ENCODE peak calls at places on chromosomes 7 and 10, in five cellular contexts. V, Z, R, X and D are unnamed samples.

GRCh38 chr7:44982535-44982923 is 3.7 kb upstream of the MYO1G start:
- DNase-seq in V (no peak), Z (no peak), R (no peak), X (no peak), D (no peak)

GRCh38 chr10:101291254-101292193 is 62.3 kb upstream of the LBX1 start:
- DNase-seq in V (peak; percentile 41), Z (peak; percentile 30), R (peak; percentile 65), X (peak; percentile 54), D (peak; percentile 57)

GRCh38 chr10:6924166-6924565 is 344.1 kb upstream of the PRKCQ start:
- DNase-seq in V (no peak), Z (no peak), R (no peak), X (peak; percentile 45), D (peak; percentile 37)

GRCh38 chr10:91378061-91378460 is 32.1 kb upstream of the HECTD2 start:
- DNase-seq in V (no peak), Z (no peak), R (no peak), X (peak; percentile 13), D (no peak)

GRCh38 chr10:84540617-84541288 is 212.4 kb downstream of the CCSER2 start:
- DNase-seq in V (peak; percentile 56), Z (peak; percentile 47), R (no peak), X (peak; percentile 89), D (peak; percentile 68)

GRCh38 chr10:21315321-21316220 is 209.9 kb downstream of the SKIDA1 start:
- DNase-seq in V (no peak), Z (peak; percentile 32), R (peak; percentile 86), X (peak; percentile 82), D (peak; percentile 57)

GRCh38 chr10:67976292-67977245 is 92.1 kb downstream of the SIRT1 start:
- DNase-seq in V (no peak), Z (peak; percentile 13), R (no peak), X (peak; percentile 19), D (peak; percentile 88)

GRCh38 chr10:42836771-42837468 is 54.3 kb downstream of the BMS1 start:
- DNase-seq in V (peak; percentile 28), Z (peak; percentile 3), R (no peak), X (peak; percentile 56), D (peak; percentile 45)

GRCh38 chr10:32253300-32253699 is 93.7 kb downstream of the EPC1 start:
- DNase-seq in V (peak; percentile 61), Z (no peak), R (no peak), X (peak; percentile 73), D (no peak)

GRCh38 chr7:139899328-139900020 is 70.4 kb downstream of the TBXAS1 start:
- DNase-seq in V (no peak), Z (no peak), R (no peak), X (no peak), D (no peak)

GRCh38 chr7:36851382-36851781 is 127.1 kb upstream of the AOAH start:
- DNase-seq in V (no peak), Z (no peak), R (no peak), X (no peak), D (no peak)

GRCh38 chr7:4919969-4920766 is 36.7 kb upstream of the RADIL start:
- DNase-seq in V (no peak), Z (no peak), R (no peak), X (no peak), D (no peak)
- H3K4me1 ChIP-seq in V (no peaks in the 10 kb centered on the region), Z (no peaks in the 10 kb centered on the region), R (no peaks in the 10 kb centered on the region), X (no peaks in the 10 kb centered on the region), D (no peaks in the 10 kb centered on the region)

DNA sequence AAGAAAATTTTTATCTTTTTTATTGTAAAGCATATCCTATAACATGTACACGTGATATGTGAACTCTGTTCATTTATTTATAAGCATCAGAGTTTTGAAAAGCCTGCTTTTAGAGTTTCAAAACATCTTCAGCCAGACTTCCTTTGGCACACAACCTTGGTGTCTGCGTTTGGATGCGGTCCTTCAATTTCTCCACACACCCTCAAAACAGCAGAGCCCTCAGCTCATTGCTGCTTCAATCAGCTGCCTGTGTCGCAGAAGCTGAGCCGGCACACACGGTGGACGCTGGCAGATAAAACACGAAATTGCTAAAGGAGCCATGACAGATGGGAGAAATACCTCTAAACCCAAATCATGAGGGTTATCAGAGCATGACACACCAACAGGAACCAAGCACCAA is 396.5 kb upstream of the AKR1E2 start:
- DNase-seq in V (no peak), Z (no peak), R (no peak), X (no peak), D (no peak)
- H3K4me1 ChIP-seq in V (no peaks in the 10 kb centered on the region), Z (peaks cover 11% of the 10 kb centered on the region), R (no peaks in the 10 kb centered on the region), X (peaks cover 9% of the 10 kb centered on the region), D (no peaks in the 10 kb centered on the region)

GRCh38 chr10:27514243-27514642 is 10.1 kb downstream of the RAB18 start:
- DNase-seq in V (no peak), Z (no peak), R (no peak), X (no peak), D (no peak)
- H3K4me1 ChIP-seq in V (no peaks in the 10 kb centered on the region), Z (no peaks in the 10 kb centered on the region), R (peaks cover 6% of the 10 kb centered on the region), X (peaks cover 46% of the 10 kb centered on the region), D (peaks cover 21% of the 10 kb centered on the region)

DNA sequence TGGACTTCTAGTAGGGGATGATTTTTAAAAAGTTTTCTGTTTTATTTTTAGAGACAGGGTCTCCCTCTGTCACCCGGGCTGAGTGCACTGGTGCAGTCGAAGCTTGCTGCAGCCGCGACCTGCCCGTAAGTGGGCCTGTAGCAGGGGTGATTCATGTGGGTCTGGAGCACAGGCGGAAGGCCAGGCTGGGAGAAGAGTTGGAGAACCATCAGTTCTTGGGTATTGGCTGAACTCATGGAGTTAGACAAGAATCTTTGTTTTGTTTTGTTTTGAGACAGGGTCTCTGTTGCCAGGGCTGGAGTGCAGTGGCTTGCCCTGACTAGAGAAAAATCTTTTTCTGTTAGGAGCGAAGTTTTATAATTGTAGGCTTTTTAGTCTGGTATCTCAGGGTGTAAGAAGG is 5.7 kb downstream of the SRRT start:
- DNase-seq in V (no peak), Z (no peak), R (no peak), X (no peak), D (no peak)
- H3K4me1 ChIP-seq in V (peaks cover 16% of the 10 kb centered on the region), Z (peaks cover 58% of the 10 kb centered on the region), R (peaks cover 24% of the 10 kb centered on the region), X (peaks cover 18% of the 10 kb centered on the region), D (peaks cover 36% of the 10 kb centered on the region)

GRCh38 chr7:128591705-128592104 is 80.4 kb upstream of the GARIN1A start:
- DNase-seq in V (no peak), Z (no peak), R (no peak), X (no peak), D (no peak)
- H3K4me1 ChIP-seq in V (no peaks in the 10 kb centered on the region), Z (peaks cover 16% of the 10 kb centered on the region), R (no peaks in the 10 kb centered on the region), X (no peaks in the 10 kb centered on the region), D (no peaks in the 10 kb centered on the region)

GRCh38 chr7:137231167-137231566 is 112.4 kb downstream of the PTN start:
- DNase-seq in V (no peak), Z (no peak), R (no peak), X (no peak), D (no peak)
- H3K4me1 ChIP-seq in V (no peaks in the 10 kb centered on the region), Z (no peaks in the 10 kb centered on the region), R (no peaks in the 10 kb centered on the region), X (no peaks in the 10 kb centered on the region), D (no peaks in the 10 kb centered on the region)

DNA sequence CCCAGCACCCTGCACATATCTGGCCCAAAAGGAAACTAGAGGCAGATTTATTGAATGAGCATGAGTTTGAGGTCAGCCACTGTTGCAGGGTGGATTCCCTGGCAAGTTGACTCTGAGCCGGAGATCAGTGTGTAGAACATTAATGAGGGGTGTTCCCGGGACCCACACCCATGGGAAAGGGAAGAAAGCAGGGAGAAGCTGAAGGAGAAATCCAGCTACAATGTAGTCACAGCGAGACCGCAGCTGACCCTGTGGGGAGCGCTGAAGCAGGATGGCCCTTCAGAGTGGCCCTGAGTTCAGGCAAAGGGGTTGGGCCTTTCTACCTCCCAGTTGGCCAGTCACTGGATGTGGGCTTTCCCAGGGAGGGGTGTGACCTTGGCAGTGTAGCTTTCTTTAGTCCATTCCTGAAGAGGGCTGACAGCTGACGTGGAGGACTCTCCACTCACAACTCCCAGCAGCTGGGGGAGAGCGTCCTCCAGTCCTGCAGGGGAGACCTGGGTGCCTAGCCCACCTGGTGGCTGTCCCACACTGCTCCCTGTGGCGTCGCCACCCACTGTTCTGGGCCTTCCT is 324.2 kb upstream of the ZMIZ1 start:
- DNase-seq in V (no peak), Z (peak; percentile 56), R (no peak), X (no peak), D (peak; percentile 91)
- H3K4me1 ChIP-seq in V (peaks cover 6% of the 10 kb centered on the region), Z (peaks cover 58% of the 10 kb centered on the region), R (no peaks in the 10 kb centered on the region), X (no peaks in the 10 kb centered on the region), D (peaks cover 70% of the 10 kb centered on the region)

DNA sequence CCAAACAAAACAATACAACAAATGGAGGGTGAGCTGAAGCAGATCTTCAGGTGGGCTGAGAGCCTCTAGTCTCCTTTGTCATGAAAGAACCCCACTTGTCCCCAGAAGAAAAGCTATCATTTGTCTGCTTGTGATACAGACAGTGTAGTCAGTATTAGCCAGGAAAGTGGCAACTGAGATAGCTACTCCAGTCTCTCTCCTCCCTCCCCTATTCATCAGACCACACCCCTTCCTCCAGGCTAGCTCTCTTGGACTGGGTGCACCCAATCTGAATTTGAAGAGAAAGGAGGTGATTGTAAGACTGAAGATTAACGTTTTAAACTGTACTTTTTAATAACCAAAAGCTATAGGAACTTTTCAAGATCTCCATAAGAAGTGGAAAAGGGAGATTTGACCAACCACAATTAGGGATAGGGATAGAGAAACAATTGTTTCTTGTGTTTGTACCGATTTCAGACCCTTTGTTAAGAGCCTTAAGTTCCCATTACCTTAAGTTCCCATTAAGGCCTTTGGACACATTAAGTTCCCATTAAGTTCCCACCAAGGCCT is 14.1 kb downstream of the BMPR1A start:
- DNase-seq in V (no peak), Z (no peak), R (no peak), X (no peak), D (no peak)
- H3K4me1 ChIP-seq in V (peaks cover 4% of the 10 kb centered on the region), Z (peaks cover 54% of the 10 kb centered on the region), R (peaks cover 16% of the 10 kb centered on the region), X (peaks cover 9% of the 10 kb centered on the region), D (peaks cover 33% of the 10 kb centered on the region)

GRCh38 chr7:91352091-91352490 is 87.9 kb downstream of the FZD1 start:
- DNase-seq in V (no peak), Z (no peak), R (no peak), X (no peak), D (no peak)
- H3K4me1 ChIP-seq in V (no peaks in the 10 kb centered on the region), Z (no peaks in the 10 kb centered on the region), R (no peaks in the 10 kb centered on the region), X (no peaks in the 10 kb centered on the region), D (no peaks in the 10 kb centered on the region)

DNA sequence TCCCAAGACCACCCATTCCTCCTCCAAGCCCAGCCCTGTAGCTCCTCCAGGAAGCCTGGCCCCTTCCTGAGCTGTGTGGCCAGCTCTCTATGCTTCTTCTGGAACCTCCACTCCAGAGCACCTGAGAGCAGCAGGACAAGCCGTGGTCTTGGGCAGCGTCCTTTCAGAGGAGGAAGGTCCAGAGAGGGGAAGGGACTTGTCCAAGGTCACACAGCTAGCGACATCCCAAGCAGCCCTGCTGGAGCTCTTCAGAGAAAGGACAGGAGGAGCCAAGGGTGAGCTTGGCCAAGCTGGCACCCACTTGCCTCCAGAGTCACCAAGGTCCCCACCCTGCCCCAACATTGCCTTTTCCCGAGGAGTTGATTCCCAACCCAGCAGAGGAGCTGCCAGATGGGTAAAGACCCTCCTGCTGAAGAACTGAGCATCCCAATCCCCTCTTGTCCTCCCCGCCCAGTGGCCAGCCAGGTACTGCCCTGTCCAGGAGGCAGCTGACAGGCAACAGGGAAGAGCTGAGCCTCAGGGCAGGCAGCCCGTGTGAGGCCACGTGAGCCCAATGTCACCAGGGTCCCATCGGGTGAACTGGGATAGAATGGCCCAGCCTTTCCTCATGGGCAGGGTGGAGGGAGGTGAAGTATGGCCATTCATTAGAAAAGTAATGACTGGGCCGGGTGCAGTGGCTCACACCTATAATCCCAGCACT is 46.2 kb downstream of the UNC5B start:
- DNase-seq in V (no peak), Z (no peak), R (no peak), X (no peak), D (no peak)
- H3K4me1 ChIP-seq in V (peaks cover 79% of the 10 kb centered on the region), Z (no peaks in the 10 kb centered on the region), R (peaks cover 12% of the 10 kb centered on the region), X (peaks cover 35% of the 10 kb centered on the region), D (peaks cover 7% of the 10 kb centered on the region)